ENCODE peak calls at places on chromosomes 7 and 10, in six cellular contexts. One of them, this sample, is unnamed.
A peak's percentile ranks its signal among the peaks of the same experiment; 100 is the strongest.

GRCh38 chr7:82631998-82632397 is 188.4 kb upstream of the CACNA2D1 start:
- DNase-seq in GM23248: peak; percentile 69
- DNase-seq in M059J: peak; percentile 10
- DNase-seq in cerebellum: no peak
- DNase-seq in osteocyte: no peak
- DNase-seq in effector CD4-positive, alpha-beta T cell: no peak
- DNase-seq in this sample: no peak

GRCh38 chr7:26612742-26613141 is 251.6 kb downstream of the SKAP2 start:
- DNase-seq in GM23248: peak; percentile 9
- DNase-seq in cerebellum: peak; percentile 88
- DNase-seq in osteocyte: peak; percentile 44
- DNase-seq in M059J: no peak
- DNase-seq in effector CD4-positive, alpha-beta T cell: no peak
- DNase-seq in this sample: no peak

GRCh38 chr7:157977717-157978470 is 609.7 kb downstream of the PTPRN2 start:
- DNase-seq in GM23248: no peak
- DNase-seq in cerebellum: no peak
- DNase-seq in osteocyte: no peak
- DNase-seq in M059J: no peak
- DNase-seq in effector CD4-positive, alpha-beta T cell: no peak
- DNase-seq in this sample: no peak

GRCh38 chr7:143960813-143961610 is 6.4 kb downstream of the OR2F1 start:
- DNase-seq in cerebellum: no peak
- DNase-seq in GM23248: peak; percentile 53
- DNase-seq in M059J: no peak
- DNase-seq in osteocyte: no peak
- DNase-seq in effector CD4-positive, alpha-beta T cell: no peak
- DNase-seq in this sample: no peak

GRCh38 chr7:22152690-22153089 is 204.3 kb downstream of the RAPGEF5 start:
- DNase-seq in osteocyte: no peak
- DNase-seq in cerebellum: no peak
- DNase-seq in M059J: no peak
- DNase-seq in effector CD4-positive, alpha-beta T cell: no peak
- DNase-seq in GM23248: no peak
- DNase-seq in this sample: no peak

GRCh38 chr10:42782446-42783180 is at the start of gene BMS1:
- DNase-seq in cerebellum: peak; percentile 87
- DNase-seq in osteocyte: peak; percentile 94
- DNase-seq in M059J: peak; percentile 88
- DNase-seq in GM23248: peak; percentile 95
- DNase-seq in effector CD4-positive, alpha-beta T cell: peak; percentile 75
- DNase-seq in this sample: no peak

GRCh38 chr7:19108985-19109946 is 8.2 kb downstream of the TWIST1 start:
- DNase-seq in M059J: no peak
- DNase-seq in cerebellum: no peak
- DNase-seq in effector CD4-positive, alpha-beta T cell: no peak
- DNase-seq in GM23248: peak; percentile 53
- DNase-seq in osteocyte: no peak
- DNase-seq in this sample: no peak

GRCh38 chr7:157674027-157674714 is 337.4 kb downstream of the DNAJB6 start:
- DNase-seq in effector CD4-positive, alpha-beta T cell: no peak
- DNase-seq in M059J: no peak
- DNase-seq in GM23248: no peak
- DNase-seq in osteocyte: no peak
- DNase-seq in cerebellum: no peak
- DNase-seq in this sample: no peak

GRCh38 chr10:79303631-79304478 is 43.4 kb upstream of the PPIF start:
- DNase-seq in effector CD4-positive, alpha-beta T cell: no peak
- DNase-seq in cerebellum: no peak
- DNase-seq in M059J: no peak
- DNase-seq in GM23248: no peak
- DNase-seq in osteocyte: no peak
- DNase-seq in this sample: no peak

GRCh38 chr7:141220263-141220662 is 146.4 kb downstream of the TMEM178B start:
- DNase-seq in M059J: peak; percentile 36
- DNase-seq in effector CD4-positive, alpha-beta T cell: no peak
- DNase-seq in cerebellum: no peak
- DNase-seq in GM23248: no peak
- DNase-seq in osteocyte: no peak
- DNase-seq in this sample: no peak

GRCh38 chr10:75507469-75507868 is 76.0 kb downstream of the LRMDA start:
- DNase-seq in M059J: no peak
- DNase-seq in cerebellum: no peak
- DNase-seq in effector CD4-positive, alpha-beta T cell: no peak
- DNase-seq in osteocyte: no peak
- DNase-seq in GM23248: no peak
- DNase-seq in this sample: no peak

GRCh38 chr7:128358233-128358632 is 3.3 kb downstream of the PRRT4 start:
- DNase-seq in M059J: no peak
- DNase-seq in GM23248: peak; percentile 16
- DNase-seq in osteocyte: no peak
- DNase-seq in effector CD4-positive, alpha-beta T cell: no peak
- DNase-seq in cerebellum: no peak
- DNase-seq in this sample: no peak

GRCh38 chr10:126243976-126244375 is 144.3 kb downstream of the ADAM12 start:
- DNase-seq in cerebellum: no peak
- DNase-seq in M059J: peak; percentile 97
- DNase-seq in osteocyte: no peak
- DNase-seq in GM23248: peak; percentile 95
- DNase-seq in effector CD4-positive, alpha-beta T cell: no peak
- DNase-seq in this sample: no peak

GRCh38 chr10:86366033-86366901 is at the start of gene GRID1:
- DNase-seq in osteocyte: no peak
- DNase-seq in effector CD4-positive, alpha-beta T cell: no peak
- DNase-seq in GM23248: peak; percentile 35
- DNase-seq in cerebellum: peak; percentile 62
- DNase-seq in M059J: no peak
- DNase-seq in this sample: no peak

GRCh38 chr7:5526190-5527037 is 102.8 kb upstream of the TNRC18 start:
- DNase-seq in GM23248: peak; percentile 36
- DNase-seq in cerebellum: no peak
- DNase-seq in osteocyte: no peak
- DNase-seq in effector CD4-positive, alpha-beta T cell: no peak
- DNase-seq in M059J: peak; percentile 72
- DNase-seq in this sample: no peak

This sample was measured in vagina.